ENCODE peak calls at places on chromosomes 11 and 22, in six cellular contexts. L is body of pancreas, T is hepatocyte, A is tibial nerve, J is cardiac muscle cell, U is GM13977. S is an unnamed sample.

GRCh38 chr22:45630436-45630835 is 41.2 kb upstream of the ATXN10 start:
- DNase-seq in A (no peak), J (no peak), U (no peak), T (no peak), L (no peak), S (no peak)

GRCh38 chr11:32830413-32830738 is 649 bp downstream of the PRRG4 start:
- DNase-seq in U (peak), J (peak), L (peak), T (peak), A (no peak), S (no peak)

GRCh38 chr11:83070044-83070877 is 1.4 kb downstream of the RAB30 start:
- DNase-seq in A (no peak), T (peak), U (no peak), L (no peak), J (peak), S (no peak)

GRCh38 chr11:62875698-62876483 is 4.8 kb upstream of the SLC3A2 start:
- DNase-seq in A (no peak), T (no peak), J (no peak), L (no peak), U (no peak), S (no peak)

GRCh38 chr11:119721129-119722120 is 7.6 kb downstream of the NECTIN1 start:
- DNase-seq in L (peak), U (no peak), J (no peak), T (no peak), A (no peak), S (no peak)

GRCh38 chr11:8384199-8384821 is 120.6 kb upstream of the LMO1 start:
- DNase-seq in J (peak), L (peak), T (peak), A (no peak), U (no peak), S (no peak)

GRCh38 chr11:42462558-42463310 is 849.1 kb upstream of the API5 start:
- DNase-seq in A (no peak), J (peak), T (no peak), L (no peak), U (no peak), S (no peak)

GRCh38 chr11:67288198-67288451 is 978 bp upstream of the ANKRD13D start:
- DNase-seq in J (no peak), L (no peak), U (no peak), T (no peak), A (no peak), S (no peak)

GRCh38 chr11:124079631-124080318 is 35.5 kb upstream of the VWA5A start:
- DNase-seq in U (no peak), L (no peak), J (peak), T (peak), A (no peak), S (no peak)

GRCh38 chr22:31177420-31178162 is 17.6 kb downstream of the RNF185 start:
- DNase-seq in A (no peak), T (peak), U (no peak), J (peak), L (no peak), S (no peak)

GRCh38 chr22:33687464-33687863 is 232.8 kb downstream of the LARGE1 start:
- DNase-seq in T (no peak), U (no peak), A (no peak), L (no peak), J (no peak), S (no peak)

GRCh38 chr11:97259884-97260283 is 870.1 kb downstream of the JRKL start:
- DNase-seq in J (no peak), A (no peak), U (no peak), L (no peak), T (no peak), S (no peak)
- TF ChIP-seq CTCF in J (no peak), A (no peak), U (no peak), L (no peak), T (no peak), S (no peak)

GRCh38 chr11:65854871-65855837 is 2.8 kb downstream of the CFL1 start:
- DNase-seq in L (no peak), T (no peak), J (no peak), A (no peak), U (no peak), S (no peak)

GRCh38 chr11:65854161-65854592 is 3.8 kb downstream of the CFL1 start:
- DNase-seq in J (no peak), A (no peak), T (peak), L (no peak), U (no peak), S (no peak)

GRCh38 chr11:65852508-65853248 is 5.3 kb downstream of the CFL1 start:
- DNase-seq in A (no peak), T (peak), U (no peak), L (no peak), J (no peak), S (no peak)

GRCh38 chr11:65851811-65852507 is 6.0 kb downstream of the CFL1 start:
- DNase-seq in L (no peak), J (no peak), U (no peak), A (no peak), T (no peak), S (no peak)

GRCh38 chr11:65853249-65853979 is 4.6 kb downstream of the CFL1 start:
- DNase-seq in A (no peak), U (no peak), T (peak), L (no peak), J (no peak), S (no peak)
- TF ChIP-seq CTCF in A (no peak), U (no peak), T (no peak), L (no peak), J (peak), S (no peak)

DNA sequence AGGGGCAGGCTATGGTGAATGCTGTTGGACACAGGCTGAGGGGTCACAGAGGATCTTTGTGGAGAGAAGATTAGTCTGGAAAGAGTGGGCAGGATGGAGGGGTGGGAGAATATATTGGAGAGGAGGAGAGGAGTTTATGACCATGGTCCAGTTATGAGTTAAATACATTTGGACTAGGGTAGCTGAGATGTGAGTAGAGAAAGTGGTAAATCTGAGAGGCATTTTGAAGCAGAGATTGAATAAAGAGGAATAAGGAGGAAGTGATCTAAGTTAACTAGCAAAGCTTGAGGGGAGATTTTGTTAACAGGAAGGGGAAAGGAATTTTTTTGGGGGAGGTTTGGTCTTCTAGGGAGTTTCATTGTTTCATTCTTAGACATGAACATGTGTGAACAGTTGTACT is 43.2 kb upstream of the EED start:
- DNase-seq in T (no peak), J (no peak), L (no peak), A (no peak), U (peak), S (no peak)
- TF ChIP-seq CTCF in T (no peak), J (no peak), L (no peak), A (no peak), U (no peak), S (no peak)

DNA sequence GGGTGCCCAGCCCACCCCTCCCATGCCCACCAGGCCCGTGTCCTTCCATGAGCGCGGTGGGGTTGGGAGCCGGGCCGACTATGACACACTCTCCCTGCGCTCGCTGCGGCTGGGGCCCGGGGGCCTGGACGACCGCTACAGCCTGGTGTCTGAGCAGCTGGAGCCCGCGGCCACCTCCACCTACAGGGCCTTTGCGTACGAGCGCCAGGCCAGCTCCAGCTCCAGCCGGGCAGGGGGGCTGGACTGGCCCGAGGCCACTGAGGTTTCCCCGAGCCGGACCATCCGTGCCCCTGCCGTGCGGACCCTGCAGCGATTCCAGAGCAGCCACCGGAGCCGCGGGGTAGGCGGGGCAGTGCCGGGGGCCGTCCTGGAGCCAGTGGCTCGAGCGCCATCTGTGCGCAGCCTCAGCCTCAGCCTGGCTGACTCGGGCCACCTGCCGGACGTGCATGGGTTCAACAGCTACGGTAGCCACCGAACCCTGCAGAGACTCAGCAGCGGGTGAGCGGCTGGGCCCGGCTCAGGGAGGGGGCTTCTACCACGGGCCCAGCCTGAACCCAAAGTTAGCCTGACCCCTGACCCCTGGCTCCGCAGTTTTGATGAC is 3.0 kb downstream of the PKP3 start:
- DNase-seq in U (peak), J (peak), A (no peak), L (no peak), T (no peak), S (peak)
- TF ChIP-seq CTCF in U (peak), J (peak), A (peak), L (no peak), T (no peak), S (peak)

GRCh38 chr11:44632466-44633123 is 67.1 kb downstream of the CD82 start:
- DNase-seq in L (peak), A (no peak), U (no peak), T (peak), J (peak), S (peak)
- TF ChIP-seq CTCF in L (peak), A (peak), U (peak), T (peak), J (peak), S (peak)

DNA sequence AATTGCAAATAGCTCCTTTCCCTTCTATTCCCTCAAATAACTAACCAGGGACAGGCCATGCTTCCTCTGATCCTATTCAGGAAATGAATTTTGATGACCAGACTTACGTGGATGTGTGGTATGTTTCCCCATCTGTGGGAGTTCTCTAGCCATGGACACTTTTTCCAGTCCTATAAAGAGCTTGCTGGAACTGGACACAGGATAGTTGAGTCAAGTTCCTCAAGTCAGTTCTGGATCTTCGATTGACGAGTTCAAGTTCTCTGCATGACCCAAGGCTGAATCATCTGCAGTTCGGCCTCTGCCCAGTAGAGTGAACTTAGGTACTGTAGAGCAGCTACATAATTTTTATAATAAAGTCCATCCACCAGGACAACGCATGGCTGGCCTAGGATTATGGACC is 52.7 kb upstream of the CCND1 start:
- DNase-seq in J (peak), A (no peak), T (no peak), L (no peak), U (no peak), S (no peak)
- TF ChIP-seq CTCF in J (peak), A (no peak), T (no peak), L (no peak), U (no peak), S (no peak)

DNA sequence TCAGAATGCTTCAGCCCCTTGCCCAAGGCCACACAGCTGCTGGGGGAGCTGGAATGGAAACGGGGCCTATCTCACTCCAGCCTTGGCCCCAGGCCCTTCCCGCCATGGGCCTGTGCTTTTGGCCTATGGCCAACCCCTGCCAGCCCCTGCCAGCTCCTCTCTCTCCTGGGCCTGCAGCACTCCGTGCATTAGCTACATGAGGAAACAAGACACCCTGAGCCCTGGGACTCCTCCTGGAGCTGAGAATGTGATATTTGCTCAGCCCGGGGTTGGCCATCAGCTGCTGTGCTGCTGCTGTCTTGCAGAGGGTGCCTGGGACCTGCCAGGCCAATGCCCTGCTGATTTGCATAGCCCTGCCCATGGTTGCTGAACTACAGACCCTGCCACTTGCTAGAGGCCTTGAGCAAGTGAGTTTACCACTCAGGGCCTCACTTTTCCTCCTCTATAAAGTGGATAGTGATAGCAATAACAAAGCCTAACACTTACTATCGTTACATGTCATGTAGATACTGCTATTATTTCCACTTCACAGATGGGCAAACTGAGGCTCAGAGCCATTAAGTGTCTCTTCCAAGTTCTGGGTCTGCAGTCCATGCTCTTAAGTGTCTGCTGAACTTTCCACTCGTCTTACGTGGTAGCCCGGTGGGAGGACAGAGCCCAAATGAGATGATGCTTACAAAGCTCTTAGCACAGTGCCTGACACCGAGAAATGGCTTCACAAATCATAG is 99.6 kb downstream of the KIAA1671 start:
- DNase-seq in A (no peak), J (no peak), T (peak), L (peak), U (no peak), S (no peak)
- TF ChIP-seq CTCF in A (no peak), J (no peak), T (no peak), L (no peak), U (no peak), S (no peak)